ENCODE peak calls at places on chromosomes 1 and 21, in ten cellular contexts. T is fibroblast of lung, K is astrocyte of the cerebellum, L is heart left ventricle, P is psoas muscle, A is esophagus muscularis mucosa, X is PC-3, H is lower lobe of right lung, N is NT2/D1, B is fibroblast of mammary gland. Y is an unnamed sample.

GRCh38 chr21:46120301-46121285 is 22.7 kb downstream of the COL6A2 start:
- DNase-seq in B (peak; percentile 11), A (no peak), N (no peak), T (no peak), P (peak; percentile 42), X (no peak), H (peak; percentile 33), L (peak; percentile 15), K (no peak), Y (peak; percentile 53)

GRCh38 chr1:42932442-42932941 is 26.2 kb downstream of the SLC2A1 start:
- DNase-seq in B (no peak), P (no peak), A (no peak), N (no peak), K (no peak), T (no peak), L (no peak), X (no peak), H (no peak), Y (no peak)

GRCh38 chr1:81312272-81312754 is 488.4 kb upstream of the ADGRL2 start:
- DNase-seq in N (peak; percentile 63), A (no peak), X (no peak), P (no peak), B (no peak), K (no peak), L (no peak), H (no peak), T (no peak), Y (no peak)

GRCh38 chr1:78645728-78646127 is 3.9 kb upstream of the IFI44 start:
- DNase-seq in B (no peak), X (no peak), A (no peak), L (no peak), P (no peak), H (no peak), N (no peak), K (no peak), T (no peak), Y (no peak)

GRCh38 chr21:21688877-21689276 is 690.7 kb downstream of the NCAM2 start:
- DNase-seq in T (peak; percentile 65), K (peak; percentile 22), L (no peak), B (peak; percentile 50), P (peak; percentile 35), A (no peak), H (no peak), X (peak; percentile 46), N (peak; percentile 56), Y (peak; percentile 10)

GRCh38 chr1:205328476-205328875 is 6.9 kb upstream of the NUAK2 start:
- DNase-seq in B (no peak), K (no peak), A (no peak), N (no peak), L (no peak), T (no peak), H (no peak), X (no peak), P (no peak), Y (no peak)

GRCh38 chr1:225425211-225425786 is 2.5 kb downstream of the LBR start:
- DNase-seq in L (no peak), P (no peak), N (no peak), B (peak; percentile 68), H (no peak), T (peak; percentile 33), A (no peak), X (peak; percentile 75), K (no peak), Y (no peak)

GRCh38 chr21:15725949-15726348 is 3.8 kb upstream of the USP25 start:
- DNase-seq in A (no peak), L (no peak), N (no peak), X (no peak), P (no peak), T (no peak), B (no peak), K (no peak), H (no peak), Y (no peak)

GRCh38 chr1:24914226-24915069 is 15.6 kb downstream of the RUNX3 start:
- DNase-seq in A (no peak), T (peak; percentile 37), H (no peak), K (peak; percentile 55), P (peak; percentile 52), B (peak; percentile 69), L (no peak), N (no peak), X (peak; percentile 28), Y (peak; percentile 64)

GRCh38 chr21:26061437-26061836 is 109.1 kb downstream of the APP start:
- DNase-seq in L (no peak), X (no peak), K (no peak), H (no peak), N (no peak), B (peak; percentile 70), T (peak; percentile 82), P (no peak), A (no peak), Y (no peak)

GRCh38 chr1:179047637-179048002 is 21.9 kb downstream of the FAM20B start:
- DNase-seq in H (no peak), A (no peak), N (no peak), X (no peak), T (no peak), B (no peak), L (no peak), K (no peak), P (no peak), Y (no peak)

GRCh38 chr1:8374356-8374755 is 56.4 kb downstream of the SLC45A1 start:
- DNase-seq in B (peak; percentile 41), P (no peak), N (no peak), A (no peak), T (peak; percentile 45), H (no peak), L (no peak), X (no peak), K (no peak), Y (no peak)

DNA sequence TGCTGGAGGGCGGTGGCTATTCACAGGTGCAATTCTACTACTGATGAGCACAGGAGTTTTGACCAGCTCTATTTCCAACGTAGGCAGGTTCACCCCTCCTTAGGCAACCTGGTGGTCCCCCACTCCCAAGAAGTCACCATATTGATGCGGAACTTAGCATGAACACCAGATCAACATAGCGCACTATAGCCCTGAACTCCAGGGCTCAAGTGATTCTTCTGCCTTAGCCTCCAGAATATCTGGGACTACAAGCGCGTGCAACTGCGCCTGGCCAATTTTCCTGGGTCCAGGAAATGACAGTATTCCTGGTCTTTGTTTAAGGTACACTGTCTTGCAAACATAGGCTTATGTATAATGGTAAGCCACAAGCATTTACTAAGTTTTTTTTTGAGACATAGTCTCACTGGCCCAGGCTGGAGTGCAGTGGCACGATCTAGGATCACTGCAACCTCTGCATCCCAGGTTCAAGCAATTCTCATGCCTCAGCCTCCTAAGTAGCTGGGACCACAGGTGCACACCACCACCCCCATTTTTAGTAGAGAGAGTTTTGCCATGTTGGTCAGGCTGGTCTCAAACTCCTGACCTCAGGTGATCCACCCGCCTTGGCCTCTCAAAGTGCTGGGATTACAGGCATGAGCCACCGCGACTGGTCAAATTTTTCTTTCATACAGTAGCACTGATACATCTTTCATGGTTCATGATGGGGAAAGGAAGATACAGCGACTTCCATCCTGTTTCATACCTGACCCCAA is 12.6 kb downstream of the MCL1 start:
- DNase-seq in A (no peak), K (no peak), L (no peak), B (no peak), H (no peak), T (no peak), X (no peak), P (no peak), N (no peak), Y (no peak)
- H3K4me3 ChIP-seq in A (peak overlapping the region; percentile 52), K (no peak overlapping the region), L (no peak overlapping the region), B (no peak overlapping the region), H (peak overlapping the region; percentile 51), T (peak overlapping the region; percentile 28), X (no peak overlapping the region), P (peak overlapping the region; percentile 45), N (no peak overlapping the region), Y (no peak overlapping the region)

GRCh38 chr1:18716112-18716784 is 85.6 kb downstream of the PAX7 start:
- DNase-seq in B (no peak), H (no peak), X (no peak), P (no peak), N (no peak), L (no peak), T (no peak), A (no peak), K (no peak), Y (no peak)
- H3K4me3 ChIP-seq in B (no peak overlapping the region), H (no peak overlapping the region), X (no peak overlapping the region), P (no peak overlapping the region), N (no peak overlapping the region), L (no peak overlapping the region), T (no peak overlapping the region), A (no peak overlapping the region), K (no peak overlapping the region), Y (peak overlapping the region; percentile 36)

GRCh38 chr1:230867119-230867902 is 1.0 kb downstream of the C1orf198 start:
- DNase-seq in B (peak; percentile 42), H (no peak), X (peak; percentile 61), P (no peak), L (no peak), K (no peak), A (no peak), T (peak; percentile 29), N (no peak), Y (no peak)

GRCh38 chr1:230870916-230871315 is 2.6 kb upstream of the C1orf198 start:
- DNase-seq in X (no peak), P (no peak), B (no peak), T (no peak), N (no peak), H (no peak), K (no peak), L (no peak), A (no peak), Y (no peak)

GRCh38 chr1:230868736-230869385 is 540 bp upstream of the C1orf198 start:
- DNase-seq in P (peak; percentile 85), K (no peak), A (no peak), X (peak; percentile 65), B (no peak), H (peak; percentile 81), L (no peak), T (peak; percentile 24), N (peak; percentile 68), Y (no peak)

GRCh38 chr1:230867903-230868735 is at the start of gene C1orf198:
- DNase-seq in T (peak; percentile 29), H (peak; percentile 79), K (no peak), X (peak; percentile 48), L (peak; percentile 85), N (peak; percentile 55), P (peak; percentile 88), A (no peak), B (no peak), Y (peak; percentile 99)

DNA sequence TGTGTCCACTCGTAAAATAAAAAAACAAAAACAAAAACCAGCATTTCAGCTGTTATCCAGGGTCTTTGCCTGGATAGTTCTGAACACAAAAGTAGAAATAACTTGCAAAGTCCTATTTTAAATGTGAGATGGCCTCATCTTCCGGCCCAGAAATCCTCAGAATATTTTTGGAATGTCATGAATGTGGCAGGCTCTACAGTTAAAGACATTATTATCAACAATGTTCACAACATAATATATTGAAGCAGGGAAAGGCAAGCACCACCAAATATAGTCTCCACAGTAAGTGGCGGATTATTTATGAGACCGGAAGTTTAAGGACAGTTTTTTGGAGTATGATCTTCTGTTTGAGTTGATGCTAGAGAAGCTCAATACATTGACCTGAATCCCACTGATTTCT is 1.2 kb upstream of the C1orf198 start:
- DNase-seq in N (no peak), T (peak; percentile 33), X (no peak), P (no peak), H (no peak), A (no peak), B (no peak), L (no peak), K (no peak), Y (no peak)
- H3K4me3 ChIP-seq in N (peak overlapping the region; percentile 49), T (peak overlapping the region; percentile 61), X (peak overlapping the region; percentile 65), P (peak overlapping the region; percentile 85), H (peak overlapping the region; percentile 85), A (peak overlapping the region; percentile 88), B (no peak overlapping the region), L (no peak overlapping the region), K (peak overlapping the region; percentile 75), Y (peak overlapping the region; percentile 53)

GRCh38 chr1:244655186-244655585 is 2.3 kb downstream of the DESI2 start:
- DNase-seq in T (no peak), P (no peak), X (no peak), H (no peak), N (no peak), K (no peak), L (no peak), A (no peak), B (no peak), Y (no peak)
- H3K4me3 ChIP-seq in T (peak overlapping the region; percentile 12), P (peak overlapping the region; percentile 98), X (peak overlapping the region; percentile 91), H (peak overlapping the region; percentile 80), N (peak overlapping the region; percentile 18), K (peak overlapping the region; percentile 89), L (no peak overlapping the region), A (peak overlapping the region; percentile 90), B (no peak overlapping the region), Y (no peak overlapping the region)

Y was measured in H7.